ENCODE peak calls at places on chromosomes 12 and 14, in seven cellular contexts. N is RWPE1, E is astrocyte of the spinal cord, C is A549, O is stomach, R is IMR-90, S is body of pancreas. Y is an unnamed sample.
A peak's percentile ranks its signal among the peaks of the same experiment; 100 is the strongest.

GRCh38 chr12:112107728-112108447 is 695 bp downstream of the NAA25 start:
- DNase-seq in E (no peak), S (peak; percentile 24), C (peak; percentile 36), O (no peak), R (no peak), N (no peak), Y (peak; percentile 38)

GRCh38 chr12:70948976-70949336 is 28.4 kb upstream of the PTPRR start:
- DNase-seq in R (no peak), O (no peak), N (no peak), E (no peak), S (no peak), C (no peak), Y (no peak)

GRCh38 chr14:100730530-100730929 is 3.8 kb downstream of the DLK1 start:
- DNase-seq in S (no peak), O (no peak), R (no peak), C (no peak), E (no peak), N (no peak), Y (no peak)

GRCh38 chr12:110124184-110124995 is at the start of gene IFT81:
- DNase-seq in E (peak; percentile 94), S (peak; percentile 96), R (peak; percentile 90), O (peak; percentile 96), C (peak; percentile 96), N (peak; percentile 95), Y (peak; percentile 89)

GRCh38 chr12:64445490-64445889 is 6.4 kb upstream of the TBK1 start:
- DNase-seq in E (no peak), N (no peak), R (no peak), S (no peak), O (no peak), C (no peak), Y (no peak)

GRCh38 chr14:53807580-53807979 is 149.0 kb downstream of the BMP4 start:
- DNase-seq in R (no peak), N (no peak), E (peak; percentile 1), C (peak; percentile 28), O (no peak), S (no peak), Y (peak; percentile 78)

GRCh38 chr12:52210186-52210924 is 18.5 kb upstream of the KRT80 start:
- DNase-seq in E (no peak), O (no peak), C (peak; percentile 57), N (peak; percentile 69), S (no peak), R (peak; percentile 56), Y (no peak)

GRCh38 chr14:101757064-101757838 is 4.3 kb upstream of the PPP2R5C start:
- DNase-seq in O (no peak), N (no peak), S (no peak), E (no peak), C (no peak), R (no peak), Y (no peak)

GRCh38 chr12:54173066-54173726 is 15.6 kb downstream of the SMUG1 start:
- DNase-seq in C (no peak), E (peak; percentile 14), O (peak; percentile 52), S (peak; percentile 38), N (peak; percentile 58), R (no peak), Y (peak; percentile 2)

GRCh38 chr14:82313889-82314288 is 780.2 kb upstream of the SEL1L start:
- DNase-seq in C (no peak), O (no peak), S (no peak), R (no peak), N (no peak), E (no peak), Y (no peak)

GRCh38 chr14:64707661-64708060 is 3.4 kb downstream of the PLEKHG3 start:
- DNase-seq in O (no peak), C (peak; percentile 61), R (peak; percentile 85), E (peak; percentile 78), S (no peak), N (peak; percentile 94), Y (no peak)

GRCh38 chr12:38389581-38389980 is 73.0 kb downstream of the ALG10B start:
- DNase-seq in E (no peak), N (no peak), C (no peak), S (no peak), O (no peak), R (no peak), Y (no peak)

GRCh38 chr14:35254736-35255135 is 37.4 kb upstream of the PSMA6 start:
- DNase-seq in N (no peak), E (no peak), C (no peak), R (no peak), S (no peak), O (no peak), Y (no peak)

GRCh38 chr12:89702503-89702902 is 6.1 kb downstream of the ATP2B1 start:
- DNase-seq in R (no peak), E (no peak), N (no peak), S (no peak), C (no peak), O (no peak), Y (no peak)

GRCh38 chr12:108645686-108646596 is 12.2 kb upstream of the SELPLG start:
- DNase-seq in O (no peak), C (no peak), S (no peak), E (no peak), R (no peak), N (no peak), Y (no peak)

GRCh38 chr12:96006727-96007126 is 10.6 kb upstream of the HAL start:
- DNase-seq in O (no peak), E (no peak), R (no peak), N (no peak), C (no peak), S (no peak), Y (no peak)

GRCh38 chr12:89276860-89277259 is 75.4 kb downstream of the DUSP6 start:
- DNase-seq in R (no peak), C (no peak), E (no peak), N (no peak), S (no peak), O (no peak), Y (no peak)

GRCh38 chr12:62631531-62632520 is 165.2 kb downstream of the MON2 start:
- DNase-seq in O (peak; percentile 43), N (peak; percentile 46), R (peak; percentile 61), E (peak; percentile 79), S (peak; percentile 69), C (peak; percentile 68), Y (peak; percentile 68)

GRCh38 chr12:19003110-19003509 is 126.4 kb upstream of the PLEKHA5 start:
- DNase-seq in E (no peak), O (no peak), N (no peak), C (no peak), R (no peak), S (no peak), Y (no peak)

GRCh38 chr12:49055092-49055491 is 5.5 kb downstream of the KMT2D start:
- DNase-seq in C (no peak), S (no peak), N (no peak), R (no peak), E (no peak), O (no peak), Y (no peak)

GRCh38 chr12:118356809-118357326 is 15.8 kb downstream of the TAOK3 start:
- DNase-seq in E (peak; percentile 80), N (peak; percentile 70), S (no peak), O (no peak), C (peak; percentile 58), R (peak; percentile 92), Y (no peak)

GRCh38 chr14:98120831-98121464 is 1151.0 kb downstream of the BCL11B start:
- DNase-seq in S (no peak), R (no peak), E (no peak), C (no peak), N (peak; percentile 54), O (no peak), Y (no peak)

DNA sequence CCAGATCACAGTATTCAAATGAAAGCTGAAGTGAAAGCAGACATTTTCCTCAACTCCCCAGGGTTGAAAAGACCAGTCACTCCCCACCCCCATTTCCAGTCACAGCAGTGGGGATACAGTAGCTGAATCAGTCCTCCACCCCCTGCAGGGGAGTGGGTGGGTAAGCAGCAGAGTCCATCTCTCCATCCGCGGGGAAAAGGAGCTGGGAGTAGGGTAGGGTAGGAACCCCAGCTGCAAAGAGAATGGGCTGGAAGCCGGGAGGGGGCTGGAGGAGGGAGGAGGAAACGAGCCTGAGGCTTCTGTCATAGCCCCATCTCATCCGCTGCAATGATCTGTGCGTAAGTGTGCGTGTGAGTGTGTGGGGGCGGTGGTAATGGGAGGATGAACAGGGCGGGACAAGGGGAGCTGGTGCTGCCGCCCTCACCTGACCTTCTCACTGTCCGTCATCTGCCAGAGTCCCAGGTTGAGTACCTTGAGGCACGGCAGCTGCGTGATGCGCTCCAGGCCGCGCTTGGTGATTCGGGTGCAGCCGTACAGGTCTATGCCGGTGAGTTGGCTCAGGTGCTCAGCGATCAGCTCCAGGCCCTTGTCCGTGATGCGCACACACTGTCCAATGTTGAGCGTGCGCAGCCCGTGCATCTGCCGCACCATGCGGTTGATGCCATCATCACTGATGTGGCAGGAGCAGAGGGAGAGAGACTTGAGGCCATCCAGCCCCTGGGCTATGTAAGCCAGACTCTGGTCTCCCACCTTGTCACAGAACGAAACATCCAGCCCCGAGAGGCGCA is 1.7 kb downstream of the FBXL14 start:
- DNase-seq in C (no peak), R (peak; percentile 84), N (peak; percentile 49), O (no peak), S (peak; percentile 25), E (peak; percentile 61), Y (no peak)
- TF ChIP-seq CTCF in C (no peak), R (peak; percentile 11), N (no peak), O (no peak), S (no peak), E (peak; percentile 10), Y (peak; percentile 24)

GRCh38 chr12:78641837-78642423 is 222.6 kb upstream of the SYT1 start:
- DNase-seq in S (no peak), N (no peak), E (no peak), C (peak; percentile 26), O (no peak), R (peak; percentile 4), Y (no peak)
- TF ChIP-seq CTCF in S (no peak), N (no peak), E (peak; percentile 21), C (no peak), O (no peak), R (peak; percentile 7), Y (no peak)

DNA sequence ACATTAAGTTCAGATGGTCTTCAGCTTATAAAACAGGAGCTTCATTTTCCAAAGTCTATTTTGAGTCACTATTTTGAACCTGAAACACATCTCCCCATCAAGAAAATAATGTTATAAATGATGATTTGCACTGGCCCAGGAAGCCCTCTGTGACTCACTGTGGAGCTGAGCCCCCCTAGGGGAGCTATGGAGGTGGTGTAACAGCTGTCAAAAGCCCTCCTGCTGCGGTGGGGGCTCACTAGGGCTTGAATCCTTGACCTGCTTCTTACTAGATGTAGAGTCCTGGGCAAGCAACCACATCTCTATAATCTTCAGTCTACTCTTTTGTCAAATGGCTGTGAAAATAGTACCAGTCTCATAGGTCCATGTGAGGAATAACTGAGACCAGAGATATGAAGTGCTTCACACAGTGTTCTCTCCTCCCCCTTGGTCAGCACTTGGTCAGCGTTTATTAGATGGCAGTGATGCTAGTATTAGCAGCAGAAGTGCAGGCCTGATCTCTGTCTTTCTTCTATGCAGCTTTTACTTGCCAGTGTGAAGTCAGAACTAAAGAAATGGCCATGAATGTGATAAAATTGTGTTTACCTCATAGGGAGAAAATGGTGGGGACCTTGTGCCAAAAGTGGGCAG is 83.4 kb downstream of the RTN1 start:
- DNase-seq in R (no peak), S (no peak), C (no peak), N (no peak), O (no peak), E (peak; percentile 8), Y (no peak)
- TF ChIP-seq CTCF in R (no peak), S (no peak), C (no peak), N (no peak), O (no peak), E (peak; percentile 4), Y (no peak)

DNA sequence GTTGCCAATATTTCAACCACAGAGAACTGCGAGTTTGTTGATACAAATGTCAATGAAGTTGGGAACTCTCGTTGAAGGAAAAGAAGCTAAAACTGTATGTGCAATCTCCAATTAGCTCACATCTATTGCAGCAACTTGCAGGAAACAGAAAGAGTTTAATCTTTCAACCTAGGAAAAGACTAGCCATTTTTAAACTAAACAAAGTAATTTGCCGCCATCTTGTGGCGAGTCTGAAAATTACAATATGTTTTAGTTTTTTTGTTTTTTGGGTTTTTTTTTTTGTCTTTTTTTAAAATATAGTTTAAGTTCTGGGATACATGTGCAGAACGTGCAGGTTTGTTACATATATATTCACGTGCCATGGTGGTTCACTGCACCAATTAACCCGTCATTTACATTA is 131.2 kb upstream of the FOXG1 start:
- DNase-seq in S (no peak), R (peak; percentile 16), C (peak; percentile 29), E (peak; percentile 72), O (no peak), N (no peak), Y (peak; percentile 34)
- TF ChIP-seq CTCF in S (peak; percentile 48), R (peak; percentile 56), C (peak; percentile 61), E (peak; percentile 27), O (no peak), N (peak; percentile 48), Y (peak; percentile 18)